ENCODE peak calls at places on chromosomes 12 and 14, in six cellular contexts. V is fibroblast of lung, J is SK-N-SH, Y is left ventricle myocardium inferior, W is PC-9, I is gastrocnemius medialis. H is an unnamed sample. For H3K36me3, the result is how much of the 10 kb centered on the place peaks cover.

GRCh38 chr12:54571857-54572195 is 16.6 kb downstream of the PPP1R1A start:
- DNase-seq in V (no peak), J (no peak), Y (no peak), W (no peak), I (no peak), H (no peak)

GRCh38 chr12:44158746-44159145 is 322.9 kb downstream of the TMEM117 start:
- DNase-seq in V (no peak), J (no peak), Y (no peak), W (no peak), I (no peak), H (no peak)

GRCh38 chr12:32033411-32033810 is 73.2 kb upstream of the BICD1 start:
- DNase-seq in V (no peak), J (no peak), Y (no peak), W (no peak), I (no peak), H (no peak)

GRCh38 chr12:10365716-10366433 is 24.0 kb downstream of the KLRK1 start:
- DNase-seq in V (peak), J (no peak), Y (no peak), W (no peak), I (no peak), H (no peak)

GRCh38 chr14:22184157-22185025 is 404.6 kb downstream of the DAD1 start:
- DNase-seq in V (peak), J (no peak), Y (no peak), W (no peak), I (no peak), H (no peak)

GRCh38 chr12:41310367-41310766 is 122.2 kb downstream of the PDZRN4 start:
- DNase-seq in V (no peak), J (no peak), Y (no peak), W (no peak), I (no peak), H (no peak)

GRCh38 chr12:75662501-75663159 is 151.2 kb upstream of the KRR1 start:
- DNase-seq in V (no peak), J (no peak), Y (no peak), W (no peak), I (no peak), H (no peak)

GRCh38 chr12:66594688-66595087 is 84.2 kb downstream of the GRIP1 start:
- DNase-seq in V (no peak), J (no peak), Y (no peak), W (no peak), I (no peak), H (no peak)

GRCh38 chr12:46480724-46481123 is 108.2 kb upstream of the SLC38A2 start:
- DNase-seq in V (no peak), J (no peak), Y (no peak), W (no peak), I (no peak), H (no peak)

DNA sequence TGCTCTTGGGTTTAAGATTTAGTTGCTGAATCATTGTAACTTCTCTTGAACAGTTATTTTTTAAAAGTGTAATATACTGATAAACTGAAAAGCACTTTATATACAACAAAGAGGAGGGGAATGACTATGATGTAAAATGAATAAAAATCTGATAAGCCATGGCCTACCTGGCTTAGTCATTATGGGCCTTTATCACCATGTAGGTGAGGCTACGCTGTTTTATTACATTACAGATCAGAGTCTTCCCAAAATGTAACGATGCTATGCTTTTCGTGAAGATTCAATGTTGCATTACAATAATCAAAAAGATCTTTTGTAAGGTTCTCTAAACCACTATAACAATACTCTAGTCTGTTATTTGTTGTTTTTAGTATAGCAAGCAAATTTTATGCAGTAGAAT is 34.2 kb downstream of the ARID4A start:
- DNase-seq in V (no peak), J (no peak), Y (no peak), W (no peak), I (no peak), H (no peak)
- H3K36me3 ChIP-seq in V (under half), J (under half), Y (under half), W (under half), I (under half), H (under half)

DNA sequence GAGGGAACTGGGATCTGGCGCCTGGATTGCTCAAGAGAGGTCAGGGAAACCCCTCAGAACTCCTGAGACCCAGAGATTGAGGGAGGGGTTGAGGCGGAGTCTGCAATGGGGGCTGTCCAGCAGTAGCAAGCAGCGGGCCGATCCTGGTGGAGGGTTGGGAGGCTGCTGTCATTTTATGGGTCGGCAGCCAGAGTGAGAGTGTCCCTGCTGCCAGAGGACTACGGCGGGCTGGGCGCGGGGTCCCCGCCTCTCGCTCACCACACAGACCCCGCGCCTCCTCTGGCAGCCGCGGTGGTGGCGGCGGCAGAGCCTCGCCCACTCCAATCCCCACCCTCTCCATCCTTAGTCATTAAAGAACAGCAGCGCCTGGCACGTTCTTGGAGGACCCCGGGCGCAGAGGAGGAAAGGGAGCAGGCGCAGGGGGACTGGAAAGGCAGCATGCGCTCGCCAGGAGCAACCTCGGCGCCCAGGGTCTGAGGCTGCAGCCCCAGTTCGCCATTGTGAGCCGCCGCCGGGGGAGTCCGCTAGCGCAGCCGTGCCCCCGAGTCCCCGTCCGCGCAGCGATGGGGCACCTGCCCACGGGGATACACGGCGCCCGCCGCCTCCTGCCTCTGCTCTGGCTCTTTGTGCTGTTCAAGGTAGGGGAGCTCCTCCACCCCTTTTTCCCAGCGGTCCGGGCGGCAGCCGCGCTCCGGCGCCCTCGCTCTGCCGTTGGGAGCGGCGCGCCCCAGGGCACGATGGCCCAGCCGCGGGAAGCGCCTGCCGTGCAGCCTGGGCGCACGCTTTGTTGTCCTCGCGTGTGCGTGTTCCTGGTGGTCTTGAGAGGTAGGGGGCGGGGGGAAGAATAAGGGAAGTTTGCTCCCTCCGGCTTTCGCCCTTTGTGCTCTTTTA is at the start of gene PTPRO:
- DNase-seq in V (no peak), J (peak), Y (no peak), W (no peak), I (no peak), H (peak)
- H3K4me3 ChIP-seq in V (peak), J (peak), Y (peak), W (no peak), I (peak), H (peak)

GRCh38 chr12:50787618-50788017 is 23.7 kb downstream of the ATF1 start:
- DNase-seq in V (no peak), J (no peak), Y (no peak), W (no peak), I (no peak), H (no peak)

GRCh38 chr12:50785406-50785805 is 21.5 kb downstream of the ATF1 start:
- DNase-seq in V (no peak), J (no peak), Y (no peak), W (no peak), I (no peak), H (no peak)

GRCh38 chr12:50790081-50790480 is 26.2 kb downstream of the ATF1 start:
- DNase-seq in V (no peak), J (no peak), Y (no peak), W (no peak), I (no peak), H (no peak)

GRCh38 chr12:50786498-50787231 is 22.8 kb downstream of the ATF1 start:
- DNase-seq in V (peak), J (no peak), Y (no peak), W (peak), I (no peak), H (no peak)

DNA sequence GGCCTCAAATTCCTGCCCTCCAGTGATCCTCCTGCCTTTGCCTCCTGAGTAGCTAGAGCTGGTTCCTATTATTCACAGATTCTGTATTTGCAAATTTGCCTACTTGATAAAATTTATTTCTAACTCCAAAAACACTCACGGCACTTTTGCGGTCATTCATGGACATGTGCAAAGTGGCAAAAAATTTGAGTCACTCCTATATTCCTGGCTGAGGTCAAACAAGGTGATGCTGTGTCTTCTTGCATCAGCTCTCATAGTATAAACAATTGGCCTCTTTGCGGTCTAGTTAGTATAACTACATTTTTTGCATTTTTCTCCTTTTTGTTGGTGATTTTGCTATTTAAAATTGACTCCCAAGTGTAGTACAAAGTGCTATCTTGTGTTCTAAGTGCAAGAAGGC is 24.7 kb downstream of the ATF1 start:
- DNase-seq in V (peak), J (no peak), Y (no peak), W (peak), I (no peak), H (no peak)
- H3K36me3 ChIP-seq in V (under half), J (under half), Y (under half), W (under half), I (under half), H (under half)

GRCh38 chr12:108340037-108340436 is 926 bp upstream of the CMKLR1 start:
- DNase-seq in V (no peak), J (no peak), Y (no peak), W (no peak), I (no peak), H (no peak)

GRCh38 chr12:108341854-108342847 is 3.0 kb upstream of the CMKLR1 start:
- DNase-seq in V (no peak), J (no peak), Y (no peak), W (no peak), I (no peak), H (no peak)

GRCh38 chr12:108337235-108338223 is 1.6 kb downstream of the CMKLR1 start:
- DNase-seq in V (peak), J (peak), Y (no peak), W (no peak), I (no peak), H (no peak)

GRCh38 chr12:108341356-108341755 is 2.2 kb upstream of the CMKLR1 start:
- DNase-seq in V (no peak), J (no peak), Y (no peak), W (no peak), I (no peak), H (no peak)

GRCh38 chr12:108338915-108339657 is at the start of gene CMKLR1:
- DNase-seq in V (no peak), J (peak), Y (peak), W (no peak), I (peak), H (peak)
- H3K4me3 ChIP-seq in V (no peak), J (peak), Y (peak), W (no peak), I (peak), H (peak)

GRCh38 chr12:49105504-49106120 is 5.0 kb downstream of the LMBR1L start:
- DNase-seq in V (no peak), J (no peak), Y (peak), W (peak), I (no peak), H (no peak)
- H3K36me3 ChIP-seq in V (under half), J (half or more), Y (half or more), W (under half), I (half or more), H (under half)

GRCh38 chr12:92898755-92899154 is 30.3 kb downstream of the EEA1 start:
- DNase-seq in V (no peak), J (no peak), Y (no peak), W (no peak), I (no peak), H (no peak)

GRCh38 chr12:92905258-92905810 is 23.8 kb downstream of the EEA1 start:
- DNase-seq in V (no peak), J (no peak), Y (no peak), W (no peak), I (no peak), H (no peak)

GRCh38 chr12:92897844-92898243 is 31.3 kb downstream of the EEA1 start:
- DNase-seq in V (no peak), J (no peak), Y (no peak), W (no peak), I (no peak), H (no peak)

GRCh38 chr12:92899388-92900001 is 29.6 kb downstream of the EEA1 start:
- DNase-seq in V (peak), J (peak), Y (peak), W (peak), I (peak), H (peak)
- H3K4me3 ChIP-seq in V (no peak), J (no peak), Y (peak), W (peak), I (peak), H (no peak)

H was measured in uterus.